ENCODE peak calls at places on chromosome 1, in five cellular contexts. Q is foreskin fibroblast, M is OCI-LY7, Z is kidney epithelial cell, B is colonic mucosa. T is an unnamed sample.
A peak's percentile ranks its signal among the peaks of the same experiment; 100 is the strongest.

GRCh38 chr1:165928075-165928731 is 100.8 kb downstream of the UCK2 start:
- DNase-seq in Q (peak; percentile 46), M (peak; percentile 67), Z (no peak), B (peak; percentile 43), T (peak; percentile 63)

GRCh38 chr1:209544098-209544497 is 39.4 kb upstream of the CAMK1G start:
- DNase-seq in B (no peak), Z (no peak), M (no peak), Q (no peak), T (no peak)

GRCh38 chr1:155202198-155202597 is 5.5 kb downstream of the THBS3 start:
- DNase-seq in Z (no peak), M (no peak), Q (no peak), B (no peak), T (no peak)

GRCh38 chr1:227947425-227947677 is 381 bp downstream of the WNT9A start:
- DNase-seq in Q (peak; percentile 9), M (no peak), B (peak; percentile 22), Z (no peak), T (no peak)

GRCh38 chr1:121558514-121558913 is 373.7 kb downstream of the SRGAP2C start:
- DNase-seq in Q (peak; percentile 39), M (no peak), B (no peak), Z (peak; percentile 51), T (peak; percentile 17)

GRCh38 chr1:50659107-50659628 is 235.9 kb upstream of the DMRTA2 start:
- DNase-seq in Z (no peak), M (no peak), B (no peak), Q (no peak), T (no peak)

GRCh38 chr1:10755977-10756521 is 40.4 kb downstream of the CASZ1 start:
- DNase-seq in Q (peak; percentile 10), M (peak; percentile 10), Z (peak; percentile 29), B (peak; percentile 91), T (no peak)

GRCh38 chr1:65681101-65681500 is 111.6 kb upstream of the PDE4B start:
- DNase-seq in Z (no peak), Q (peak; percentile 72), B (no peak), M (no peak), T (peak; percentile 16)

GRCh38 chr1:162310337-162310736 is 66.3 kb downstream of the SPATA46 start:
- DNase-seq in M (no peak), Q (no peak), B (no peak), Z (peak; percentile 56), T (no peak)

GRCh38 chr1:230126529-230127104 is 59.6 kb downstream of the GALNT2 start:
- DNase-seq in B (no peak), Q (no peak), Z (no peak), M (no peak), T (no peak)

GRCh38 chr1:157092831-157093230 is 6.8 kb downstream of the ETV3L start:
- DNase-seq in Z (no peak), M (no peak), Q (no peak), B (no peak), T (no peak)

GRCh38 chr1:58773406-58773840 is 10.4 kb downstream of the JUN start:
- DNase-seq in Q (peak; percentile 68), M (peak; percentile 65), Z (no peak), B (peak; percentile 42), T (no peak)

GRCh38 chr1:162136760-162137537 is 67.5 kb downstream of the NOS1AP start:
- DNase-seq in B (no peak), Q (peak; percentile 81), Z (peak; percentile 69), M (no peak), T (peak; percentile 67)

GRCh38 chr1:211902624-211903291 is 72.2 kb upstream of the LPGAT1 start:
- DNase-seq in M (no peak), B (no peak), Z (no peak), Q (no peak), T (no peak)

GRCh38 chr1:48492392-48492791 is 20.4 kb upstream of the SPATA6 start:
- DNase-seq in M (no peak), B (peak; percentile 70), Z (no peak), Q (no peak), T (no peak)

GRCh38 chr1:212271823-212272498 is 13.2 kb upstream of the PPP2R5A start:
- DNase-seq in Q (no peak), B (no peak), Z (no peak), M (no peak), T (no peak)

GRCh38 chr1:116869611-116870010 is 40.1 kb upstream of the PTGFRN start:
- DNase-seq in Q (no peak), M (no peak), B (no peak), Z (no peak), T (no peak)

GRCh38 chr1:218460367-218460766 is 115.2 kb downstream of the TGFB2 start:
- DNase-seq in Z (no peak), B (no peak), Q (no peak), M (no peak), T (no peak)

GRCh38 chr1:6956488-6957159 is 171.4 kb downstream of the CAMTA1 start:
- DNase-seq in Z (no peak), M (no peak), Q (no peak), B (no peak), T (no peak)

GRCh38 chr1:185759061-185759460 is 24.9 kb downstream of the HMCN1 start:
- DNase-seq in Q (no peak), M (no peak), Z (no peak), B (no peak), T (peak; percentile 55)

GRCh38 chr1:3360646-3361257 is 93.7 kb upstream of the ARHGEF16 start:
- DNase-seq in Z (no peak), Q (no peak), M (no peak), B (no peak), T (no peak)

GRCh38 chr1:28087614-28088167 is 719 bp downstream of the EYA3 start:
- DNase-seq in Q (no peak), B (peak; percentile 27), Z (no peak), M (peak; percentile 74), T (no peak)

GRCh38 chr1:19812875-19813650 is 2.0 kb downstream of the RNF186 start:
- DNase-seq in Z (no peak), M (no peak), Q (no peak), B (peak; percentile 79), T (no peak)

GRCh38 chr1:12230549-12231275 is 882 bp downstream of the VPS13D start:
- DNase-seq in Z (no peak), B (peak; percentile 64), M (peak; percentile 29), Q (peak; percentile 28), T (no peak)

GRCh38 chr1:235297579-235297978 is 30.4 kb downstream of the ARID4B start:
- DNase-seq in Z (no peak), M (no peak), Q (no peak), B (no peak), T (no peak)
- H3K4me3 ChIP-seq in Z (no peak overlapping the region), M (no peak overlapping the region), Q (no peak overlapping the region), B (no peak overlapping the region), T (no peak overlapping the region)

DNA sequence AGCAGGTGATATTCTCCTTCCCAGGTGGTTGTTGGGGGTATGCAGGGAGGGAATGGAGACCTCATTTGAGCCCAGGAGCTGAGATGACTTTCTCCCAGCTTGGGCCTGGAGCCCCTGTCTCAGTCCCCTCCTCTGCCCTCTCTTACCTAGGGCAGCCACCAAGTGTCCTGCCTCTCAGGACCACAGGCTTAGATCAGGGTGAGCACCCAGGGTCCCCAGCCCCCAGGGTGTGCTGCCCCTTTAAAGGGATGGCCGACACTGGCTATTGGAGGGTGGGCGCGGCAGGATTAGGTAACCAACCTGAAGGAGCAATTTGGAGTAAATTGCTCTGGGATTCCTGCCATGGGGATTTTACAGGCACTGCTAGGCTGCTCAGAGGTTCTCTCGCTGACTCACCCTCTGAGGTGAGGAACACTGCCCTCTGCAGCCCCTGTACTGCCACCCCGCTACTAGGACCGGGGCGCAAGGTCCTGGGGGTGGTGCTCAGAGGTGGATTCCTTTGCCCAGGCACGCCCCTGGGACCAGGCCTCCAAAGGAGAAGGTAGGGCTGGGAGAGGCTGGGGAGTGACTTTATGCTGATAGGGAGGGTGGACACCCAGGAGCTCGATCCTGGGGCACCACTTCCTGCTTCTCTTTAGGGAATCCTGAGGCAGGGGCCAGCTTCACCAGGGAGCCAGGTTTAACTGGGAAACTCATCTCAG is 1.5 kb downstream of the RPS6KA1 start:
- DNase-seq in B (peak; percentile 96), Q (peak; percentile 26), Z (peak; percentile 73), M (peak; percentile 49), T (peak; percentile 54)
- TF ChIP-seq CTCF in B (no peak), Q (no peak), Z (peak; percentile 67), M (peak; percentile 74), T (peak; percentile 32)

GRCh38 chr1:98965394-98965793 is 39.3 kb downstream of the PLPPR5 start:
- DNase-seq in Z (no peak), M (no peak), Q (no peak), B (no peak), T (no peak)

GRCh38 chr1:98967122-98967521 is 37.5 kb downstream of the PLPPR5 start:
- DNase-seq in Z (no peak), M (no peak), B (no peak), Q (no peak), T (no peak)

GRCh38 chr1:98975113-98975512 is 29.5 kb downstream of the PLPPR5 start:
- DNase-seq in Z (no peak), Q (no peak), B (no peak), M (no peak), T (no peak)

GRCh38 chr1:98964198-98964597 is 40.5 kb downstream of the PLPPR5 start:
- DNase-seq in Z (no peak), Q (no peak), M (no peak), B (no peak), T (no peak)

DNA sequence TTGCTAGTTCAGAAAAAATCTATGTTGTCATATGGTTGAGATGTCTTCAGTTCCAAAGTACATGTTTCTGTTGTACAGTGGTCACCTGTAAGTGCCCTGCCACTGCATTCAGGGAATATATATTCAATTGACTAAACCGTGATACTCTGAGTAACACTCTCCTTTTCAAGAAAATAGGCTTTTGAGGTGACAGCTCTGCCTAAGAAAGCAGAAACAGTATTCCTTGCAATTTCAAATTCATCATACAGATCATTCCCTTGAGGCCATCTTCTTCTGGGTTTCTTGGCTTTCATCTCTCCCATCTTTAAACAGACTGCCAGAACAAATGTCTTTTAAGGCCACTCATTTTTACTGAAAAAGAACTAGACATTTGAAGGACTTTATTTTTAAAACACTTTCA is 34.9 kb downstream of the PLPPR5 start:
- DNase-seq in Q (no peak), B (no peak), M (no peak), Z (no peak), T (no peak)
- H3K4me3 ChIP-seq in Q (no peak overlapping the region), B (no peak overlapping the region), M (no peak overlapping the region), Z (no peak overlapping the region), T (no peak overlapping the region)

GRCh38 chr1:2314803-2315710 is 76.3 kb downstream of the MORN1 start:
- DNase-seq in Z (no peak), Q (no peak), M (peak; percentile 28), B (peak; percentile 48), T (no peak)
- TF ChIP-seq CTCF in Z (peak; percentile 58), Q (peak; percentile 33), M (peak; percentile 69), B (peak; percentile 93), T (peak; percentile 53)

T was measured in HFF-Myc.